ENCODE peak calls at places on chromosomes 1 and 21, in four cellular contexts. O, M, F and I are unnamed samples.

GRCh38 chr21:44687671-44688070 is 5.7 kb upstream of the KRTAP12-1 start:
- DNase-seq in O (no peak), M (no peak), F (no peak), I (no peak)

GRCh38 chr1:190864013-190864610 is 386.4 kb upstream of the BRINP3 start:
- DNase-seq in O (no peak), M (no peak), F (no peak), I (no peak)

GRCh38 chr1:228902781-228903572 is 167.7 kb downstream of the RHOU start:
- DNase-seq in O (peak; percentile 94), M (peak; percentile 98), F (peak; percentile 83), I (peak; percentile 90)

GRCh38 chr1:47495176-47495713 is 57.4 kb downstream of the FOXD2 start:
- DNase-seq in O (no peak), M (no peak), F (no peak), I (no peak)

GRCh38 chr1:234771642-234772344 is 161.8 kb upstream of the IRF2BP2 start:
- DNase-seq in O (peak; percentile 36), M (no peak), F (no peak), I (no peak)

GRCh38 chr1:165424454-165425283 is 20.3 kb downstream of the RXRG start:
- DNase-seq in O (no peak), M (peak; percentile 14), F (no peak), I (no peak)

GRCh38 chr1:233790662-233791371 is 113.7 kb upstream of the SLC35F3 start:
- DNase-seq in O (no peak), M (peak; percentile 66), F (no peak), I (peak; percentile 12)

GRCh38 chr1:225713281-225713680 is 60.4 kb upstream of the ENAH start:
- DNase-seq in O (no peak), M (no peak), F (no peak), I (no peak)

GRCh38 chr1:241696815-241697639 is 44.9 kb downstream of the WDR64 start:
- DNase-seq in O (no peak), M (no peak), F (no peak), I (no peak)

GRCh38 chr1:185534806-185535205 is 199.4 kb upstream of the HMCN1 start:
- DNase-seq in O (no peak), M (no peak), F (no peak), I (no peak)

GRCh38 chr21:28086861-28087581 is 905.7 kb downstream of the LTN1 start:
- DNase-seq in O (no peak), M (no peak), F (no peak), I (no peak)

GRCh38 chr21:26067836-26068401 is 102.7 kb downstream of the APP start:
- DNase-seq in O (no peak), M (no peak), F (no peak), I (no peak)

GRCh38 chr1:47618830-47619229 is 181.0 kb downstream of the FOXD2 start:
- DNase-seq in O (peak; percentile 8), M (no peak), F (no peak), I (no peak)

DNA sequence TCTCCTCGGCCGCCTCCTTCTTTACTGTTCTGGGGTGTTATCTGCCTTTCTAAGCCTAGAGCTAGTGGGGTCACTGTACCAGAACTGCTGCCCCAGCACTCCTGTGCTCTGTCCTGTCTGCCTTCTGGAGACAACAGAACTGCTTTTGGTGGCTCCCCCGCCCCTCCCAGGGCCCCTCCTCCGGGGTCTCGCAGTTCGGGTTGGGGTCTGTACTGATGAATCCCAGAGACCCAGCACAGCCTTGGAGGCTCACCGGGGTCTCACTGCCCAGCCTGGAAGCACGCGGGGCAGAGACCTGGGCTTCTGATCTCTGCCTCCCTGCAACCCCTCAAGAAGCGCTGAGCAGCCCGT is 3.2 kb upstream of the PLEKHA6 start:
- DNase-seq in O (no peak), M (no peak), F (no peak), I (no peak)
- H3K4me3 ChIP-seq in O (no peak overlapping the region), M (peak overlapping the region; percentile 48), F (peak overlapping the region; percentile 46), I (peak overlapping the region; percentile 50)

GRCh38 chr1:40784771-40785151 is 1.2 kb downstream of the KCNQ4 start:
- DNase-seq in O (no peak), M (no peak), F (peak; percentile 21), I (no peak)
- H3K4me3 ChIP-seq in O (no peak overlapping the region), M (no peak overlapping the region), F (no peak overlapping the region), I (no peak overlapping the region)

GRCh38 chr1:33128781-33129180 is 47.8 kb downstream of the AZIN2 start:
- DNase-seq in O (peak; percentile 5), M (no peak), F (no peak), I (no peak)
- H3K4me3 ChIP-seq in O (no peak overlapping the region), M (no peak overlapping the region), F (no peak overlapping the region), I (no peak overlapping the region)

GRCh38 chr1:8545078-8545477 is 227.2 kb downstream of the SLC45A1 start:
- DNase-seq in O (no peak), M (peak; percentile 30), F (no peak), I (no peak)
- H3K4me3 ChIP-seq in O (no peak overlapping the region), M (no peak overlapping the region), F (no peak overlapping the region), I (no peak overlapping the region)

GRCh38 chr21:32886339-32886738 is 114.8 kb upstream of the PAXBP1 start:
- DNase-seq in O (no peak), M (no peak), F (no peak), I (no peak)
- H3K4me3 ChIP-seq in O (peak overlapping the region; percentile 18), M (no peak overlapping the region), F (no peak overlapping the region), I (no peak overlapping the region)